ENCODE peak calls at places on chromosomes 4 and X, in four cellular contexts. I, T, H and G are unnamed samples.

GRCh38 chrX:48533165-48533564 is 6.3 kb upstream of the TBC1D25 start:
- DNase-seq in I (no peak), T (no peak), H (no peak), G (no peak)

GRCh38 chrX:80388206-80388605 is 32.0 kb upstream of the TENT5D start:
- DNase-seq in I (no peak), T (no peak), H (no peak), G (no peak)

GRCh38 chrX:136953867-136954787 is 73.6 kb upstream of the RBMX start:
- DNase-seq in I (peak), T (peak), H (peak), G (peak)

GRCh38 chr4:52173470-52174055 is 122.5 kb downstream of the SPATA18 start:
- DNase-seq in I (no peak), T (no peak), H (no peak), G (no peak)

GRCh38 chrX:132615396-132616131 is 126.7 kb upstream of the MBNL3 start:
- DNase-seq in I (peak), T (peak), H (peak), G (peak)

GRCh38 chrX:26653050-26653449 is 437.1 kb downstream of the MAGEB5 start:
- DNase-seq in I (no peak), T (no peak), H (no peak), G (no peak)

GRCh38 chr4:1899149-1900086 is 28.2 kb downstream of the NSD2 start:
- DNase-seq in I (peak), T (peak), H (peak), G (peak)

GRCh38 chr4:145203400-145203799 is 23.0 kb upstream of the OTUD4 start:
- DNase-seq in I (no peak), T (no peak), H (no peak), G (no peak)

GRCh38 chr4:134780244-134780643 is 578.7 kb upstream of the PABPC4L start:
- DNase-seq in I (no peak), T (no peak), H (no peak), G (no peak)

GRCh38 chr4:66430856-66431255 is 760.6 kb upstream of the EPHA5 start:
- DNase-seq in I (peak), T (no peak), H (peak), G (peak)

GRCh38 chrX:7263330-7263729 is 115.4 kb upstream of the PUDP start:
- DNase-seq in I (no peak), T (no peak), H (no peak), G (no peak)

GRCh38 chr4:94577136-94577535 is 125.4 kb downstream of the PDLIM5 start:
- DNase-seq in I (peak), T (no peak), H (peak), G (peak)

GRCh38 chr4:67570537-67570936 is 12.0 kb downstream of the STAP1 start:
- DNase-seq in I (no peak), T (no peak), H (no peak), G (no peak)

GRCh38 chr4:85489273-85489672 is 14.3 kb downstream of the ARHGAP24 start:
- DNase-seq in I (peak), T (no peak), H (no peak), G (peak)

GRCh38 chrX:49001521-49002090 is 458 bp downstream of the GRIPAP1 start:
- DNase-seq in I (peak), T (peak), H (peak), G (peak)

GRCh38 chrX:21711848-21712197 is 46.1 kb downstream of the SMPX start:
- DNase-seq in I (no peak), T (no peak), H (no peak), G (no peak)

GRCh38 chrX:18702362-18703195 is 4.9 kb upstream of the PPEF1 start:
- DNase-seq in I (peak), T (no peak), H (no peak), G (peak)

GRCh38 chrX:50700921-50701320 is 113.1 kb downstream of the SHROOM4 start:
- DNase-seq in I (no peak), T (no peak), H (peak), G (no peak)

GRCh38 chrX:110089656-110090404 is 86.9 kb downstream of the TMEM164 start:
- DNase-seq in I (no peak), T (no peak), H (no peak), G (peak)

GRCh38 chr4:110088670-110089069 is 109.7 kb downstream of the ELOVL6 start:
- DNase-seq in I (peak), T (no peak), H (no peak), G (peak)

GRCh38 chrX:129723511-129723910 is 15.3 kb upstream of the XPNPEP2 start:
- DNase-seq in I (no peak), T (no peak), H (no peak), G (peak)

GRCh38 chr4:27000820-27001219 is 140.2 kb downstream of the STIM2 start:
- DNase-seq in I (no peak), T (no peak), H (no peak), G (no peak)

GRCh38 chr4:155578726-155579385 is 87.8 kb upstream of the GUCY1A1 start:
- DNase-seq in I (no peak), T (no peak), H (no peak), G (peak)

GRCh38 chr4:150578745-150579470 is 3.0 kb upstream of the MAB21L2 start:
- DNase-seq in I (peak), T (no peak), H (peak), G (peak)

GRCh38 chr4:24328300-24328699 is 256.1 kb downstream of the DHX15 start:
- DNase-seq in I (no peak), T (no peak), H (peak), G (no peak)

GRCh38 chr4:28966982-28967381 is 1753.2 kb upstream of the PCDH7 start:
- DNase-seq in I (peak), T (no peak), H (no peak), G (peak)

GRCh38 chrX:106170318-106170717 is 2.2 kb downstream of the PWWP3B start:
- DNase-seq in I (no peak), T (no peak), H (no peak), G (peak)

GRCh38 chr4:175071123-175071522 is 153.0 kb downstream of the ADAM29 start:
- DNase-seq in I (no peak), T (no peak), H (no peak), G (no peak)

GRCh38 chr4:151169223-151169622 is 69.8 kb downstream of the RPS3A start:
- DNase-seq in I (peak), T (no peak), H (peak), G (peak)

GRCh38 chr4:118968006-118968405 is 79.4 kb downstream of the SYNPO2 start:
- DNase-seq in I (peak), T (no peak), H (no peak), G (peak)

GRCh38 chr4:181849472-181849871 is 393.7 kb upstream of the TENM3 start:
- DNase-seq in I (no peak), T (no peak), H (no peak), G (no peak)

GRCh38 chr4:189941005-189941450 is 356 bp downstream of the FRG1 start:
- DNase-seq in I (no peak), T (no peak), H (no peak), G (no peak)
- H3K4ac ChIP-seq in I (peak), T (no peak), H (no peak), G (peak)

GRCh38 chrX:33336783-33337182 is 125.4 kb upstream of the DMD start:
- DNase-seq in I (peak), T (no peak), H (no peak), G (peak)

DNA sequence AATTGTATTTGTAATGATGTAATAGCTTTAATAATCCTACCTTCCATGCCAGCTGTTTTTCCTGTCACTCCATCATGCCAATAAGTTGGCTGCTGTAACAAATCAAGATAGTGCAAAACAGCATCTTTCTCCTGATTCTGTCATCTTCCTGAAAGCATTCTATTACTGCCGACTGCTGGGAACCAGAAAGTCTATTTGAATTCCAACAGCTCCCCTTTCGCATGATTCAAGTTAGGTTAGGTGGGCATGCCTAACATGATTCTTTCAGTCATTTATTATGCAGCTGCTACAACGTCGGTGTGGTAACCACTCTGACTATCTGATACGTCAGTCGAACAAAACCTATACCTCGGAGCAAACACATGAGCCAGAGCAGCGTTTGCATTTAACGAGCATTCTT is 127.9 kb upstream of the DMD start:
- DNase-seq in I (peak), T (no peak), H (no peak), G (no peak)
- H3K4me3 ChIP-seq in I (no peak), T (no peak), H (no peak), G (no peak)

GRCh38 chr4:121273191-121273590 is 107.6 kb downstream of the QRFPR start:
- DNase-seq in I (no peak), T (no peak), H (no peak), G (no peak)
- H2BK15ac ChIP-seq in I (no peak), T (no peak), H (no peak), G (no peak)

GRCh38 chr4:41257901-41258300 is 1.2 kb downstream of the UCHL1 start:
- DNase-seq in I (no peak), T (no peak), H (no peak), G (peak)

GRCh38 chr4:41256131-41256739 is 493 bp upstream of the UCHL1 start:
- DNase-seq in I (peak), T (no peak), H (peak), G (peak)

GRCh38 chr4:41258783-41259182 is 2.1 kb downstream of the UCHL1 start:
- DNase-seq in I (peak), T (no peak), H (no peak), G (peak)

GRCh38 chr4:41257257-41257900 is 651 bp downstream of the UCHL1 start:
- DNase-seq in I (peak), T (peak), H (peak), G (peak)

DNA sequence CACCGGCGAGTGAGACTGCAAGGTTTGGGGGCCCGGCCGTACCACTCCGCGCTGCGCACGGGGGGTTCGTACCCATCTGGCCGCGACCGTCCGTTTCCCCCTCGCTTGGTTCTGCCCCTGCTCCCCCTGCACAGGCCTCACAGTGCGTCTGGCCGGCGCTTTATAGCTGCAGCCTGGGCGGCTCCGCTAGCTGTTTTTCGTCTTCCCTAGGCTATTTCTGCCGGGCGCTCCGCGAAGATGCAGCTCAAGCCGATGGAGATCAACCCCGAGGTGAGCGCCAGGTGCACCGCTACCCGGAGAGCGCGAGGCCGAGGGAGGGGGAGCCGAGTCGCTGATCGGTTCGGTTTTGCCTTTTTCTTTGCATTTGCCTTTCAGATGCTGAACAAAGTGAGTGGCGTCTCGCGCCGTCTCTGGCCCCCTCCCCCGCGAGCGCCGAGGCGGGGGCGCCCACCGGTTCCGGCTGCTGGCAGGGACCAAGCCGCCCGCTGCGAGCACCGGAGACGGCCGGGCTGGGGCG is at the start of gene UCHL1:
- DNase-seq in I (peak), T (peak), H (peak), G (peak)
- H3K4ac ChIP-seq in I (peak), T (peak), H (peak), G (peak)

GRCh38 chr4:70739496-70740337 is 18.0 kb downstream of the RUFY3 start:
- DNase-seq in I (peak), T (no peak), H (no peak), G (peak)

GRCh38 chr4:70737006-70737405 is 15.2 kb downstream of the RUFY3 start:
- DNase-seq in I (no peak), T (no peak), H (no peak), G (no peak)

GRCh38 chr4:70737409-70737808 is 15.6 kb downstream of the RUFY3 start:
- DNase-seq in I (no peak), T (no peak), H (no peak), G (no peak)

GRCh38 chr4:70734971-70735370 is 13.2 kb downstream of the RUFY3 start:
- DNase-seq in I (no peak), T (no peak), H (no peak), G (no peak)

GRCh38 chr4:70734168-70734954 is 12.6 kb downstream of the RUFY3 start:
- DNase-seq in I (peak), T (no peak), H (no peak), G (peak)
- H3K4me3 ChIP-seq in I (peak), T (no peak), H (no peak), G (no peak)

DNA sequence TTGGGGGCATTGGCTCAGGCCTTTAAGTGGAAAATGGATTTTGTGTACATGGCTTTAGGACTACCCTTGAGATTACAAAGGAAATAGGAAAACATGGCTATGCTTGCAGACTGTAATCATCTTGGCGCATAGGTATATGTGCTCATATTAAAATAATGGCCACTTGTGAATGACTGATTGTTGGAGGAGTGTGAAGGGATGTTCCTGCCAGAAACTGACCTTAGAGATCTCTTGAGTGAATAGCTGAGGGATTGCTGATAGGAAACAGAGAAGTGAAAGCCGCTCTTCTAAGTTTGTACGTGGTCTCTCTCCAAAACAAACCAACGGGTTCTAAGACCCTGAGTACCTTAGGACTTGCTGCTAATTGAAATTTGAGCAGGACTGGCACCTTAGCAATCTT is 186.0 kb downstream of the MGST2 start:
- DNase-seq in I (no peak), T (no peak), H (no peak), G (no peak)
- H2BK15ac ChIP-seq in I (no peak), T (no peak), H (no peak), G (no peak)

GRCh38 chr4:147288512-147288911 is 192.4 kb upstream of the EDNRA start:
- DNase-seq in I (no peak), T (no peak), H (no peak), G (no peak)

GRCh38 chr4:147286846-147287587 is 193.9 kb upstream of the EDNRA start:
- DNase-seq in I (peak), T (no peak), H (no peak), G (peak)

GRCh38 chr4:147285751-147286150 is 195.1 kb upstream of the EDNRA start:
- DNase-seq in I (peak), T (no peak), H (no peak), G (no peak)

GRCh38 chr4:147287588-147287890 is 193.4 kb upstream of the EDNRA start:
- DNase-seq in I (no peak), T (no peak), H (no peak), G (peak)

DNA sequence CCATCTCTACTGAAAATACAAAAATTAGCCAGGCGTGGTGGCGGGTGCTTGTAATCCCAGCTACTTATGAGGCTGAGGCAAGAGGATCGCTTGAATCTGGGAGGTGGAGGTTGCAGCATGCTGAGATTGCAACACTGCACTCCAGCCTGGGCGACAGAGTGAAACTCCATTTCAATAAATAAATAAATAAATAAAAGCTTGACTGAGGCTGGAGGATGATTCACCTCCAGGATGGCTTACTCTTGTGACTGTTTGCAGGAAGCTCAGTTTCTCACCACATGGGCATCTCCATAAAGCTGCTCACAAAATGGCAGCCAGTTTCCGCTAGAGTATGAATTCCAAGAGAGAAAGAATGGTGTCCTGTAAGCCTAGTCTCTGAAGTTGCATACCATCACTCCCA is 191.7 kb upstream of the EDNRA start:
- DNase-seq in I (no peak), T (no peak), H (no peak), G (peak)
- H3K4ac ChIP-seq in I (no peak), T (no peak), H (no peak), G (no peak)